ENCODE peak calls at places on chromosomes 16 and 17, in nine cellular contexts. One of them, this sample, is unnamed.

GRCh38 chr17:42886283-42887176 is 14.1 kb upstream of the G6PC1 start:
- DNase-seq in prostate gland: no peak
- DNase-seq in amniotic stem cell: no peak
- DNase-seq in T-helper 1 cell: no peak
- DNase-seq in BJ: no peak
- DNase-seq in hypothalamus: no peak
- DNase-seq in activated T-cell treated with anti-CD3 and anti-CD28 coated beads, Interleukin-2, amount 50 U/mL, for 72 hours: no peak
- DNase-seq in amygdala: no peak
- DNase-seq in stimulated activated CD4-positive, alpha-beta T cell treated with anti-CD3 and anti-CD28 coated beads, Interleukin-2, amount 100 ng/mL, for 48 hours: no peak
- DNase-seq in this sample: no peak

GRCh38 chr17:77769762-77770161 is 188.7 kb upstream of the TNRC6C start:
- DNase-seq in prostate gland: no peak
- DNase-seq in amniotic stem cell: no peak
- DNase-seq in T-helper 1 cell: no peak
- DNase-seq in BJ: no peak
- DNase-seq in hypothalamus: no peak
- DNase-seq in activated T-cell treated with anti-CD3 and anti-CD28 coated beads, Interleukin-2, amount 50 U/mL, for 72 hours: no peak
- DNase-seq in amygdala: no peak
- DNase-seq in stimulated activated CD4-positive, alpha-beta T cell treated with anti-CD3 and anti-CD28 coated beads, Interleukin-2, amount 100 ng/mL, for 48 hours: no peak
- DNase-seq in this sample: no peak

GRCh38 chr17:59311051-59311468 is 20.4 kb upstream of the YPEL2 start:
- DNase-seq in prostate gland: peak; percentile 44
- DNase-seq in amniotic stem cell: peak; percentile 22
- DNase-seq in T-helper 1 cell: no peak
- DNase-seq in BJ: no peak
- DNase-seq in hypothalamus: no peak
- DNase-seq in activated T-cell treated with anti-CD3 and anti-CD28 coated beads, Interleukin-2, amount 50 U/mL, for 72 hours: peak; percentile 41
- DNase-seq in amygdala: no peak
- DNase-seq in stimulated activated CD4-positive, alpha-beta T cell treated with anti-CD3 and anti-CD28 coated beads, Interleukin-2, amount 100 ng/mL, for 48 hours: peak; percentile 28
- DNase-seq in this sample: no peak

GRCh38 chr16:89341697-89342694 is 124.5 kb downstream of the ZNF778 start:
- DNase-seq in prostate gland: no peak
- DNase-seq in amniotic stem cell: no peak
- DNase-seq in T-helper 1 cell: no peak
- DNase-seq in BJ: no peak
- DNase-seq in hypothalamus: no peak
- DNase-seq in activated T-cell treated with anti-CD3 and anti-CD28 coated beads, Interleukin-2, amount 50 U/mL, for 72 hours: no peak
- DNase-seq in amygdala: no peak
- DNase-seq in stimulated activated CD4-positive, alpha-beta T cell treated with anti-CD3 and anti-CD28 coated beads, Interleukin-2, amount 100 ng/mL, for 48 hours: no peak
- DNase-seq in this sample: no peak

GRCh38 chr16:78727536-78727935 is 628.1 kb downstream of the WWOX start:
- DNase-seq in prostate gland: no peak
- DNase-seq in amniotic stem cell: no peak
- DNase-seq in T-helper 1 cell: no peak
- DNase-seq in BJ: no peak
- DNase-seq in hypothalamus: no peak
- DNase-seq in activated T-cell treated with anti-CD3 and anti-CD28 coated beads, Interleukin-2, amount 50 U/mL, for 72 hours: no peak
- DNase-seq in amygdala: no peak
- DNase-seq in stimulated activated CD4-positive, alpha-beta T cell treated with anti-CD3 and anti-CD28 coated beads, Interleukin-2, amount 100 ng/mL, for 48 hours: no peak
- DNase-seq in this sample: no peak

GRCh38 chr16:50309527-50310307 is 43.4 kb downstream of the ADCY7 start:
- DNase-seq in prostate gland: no peak
- DNase-seq in amniotic stem cell: no peak
- DNase-seq in T-helper 1 cell: no peak
- DNase-seq in BJ: no peak
- DNase-seq in hypothalamus: no peak
- DNase-seq in activated T-cell treated with anti-CD3 and anti-CD28 coated beads, Interleukin-2, amount 50 U/mL, for 72 hours: no peak
- DNase-seq in amygdala: no peak
- DNase-seq in stimulated activated CD4-positive, alpha-beta T cell treated with anti-CD3 and anti-CD28 coated beads, Interleukin-2, amount 100 ng/mL, for 48 hours: no peak
- DNase-seq in this sample: no peak

GRCh38 chr16:49020436-49020835 is 261.2 kb downstream of the CBLN1 start:
- DNase-seq in prostate gland: no peak
- DNase-seq in amniotic stem cell: no peak
- DNase-seq in T-helper 1 cell: no peak
- DNase-seq in BJ: no peak
- DNase-seq in hypothalamus: no peak
- DNase-seq in activated T-cell treated with anti-CD3 and anti-CD28 coated beads, Interleukin-2, amount 50 U/mL, for 72 hours: no peak
- DNase-seq in amygdala: no peak
- DNase-seq in stimulated activated CD4-positive, alpha-beta T cell treated with anti-CD3 and anti-CD28 coated beads, Interleukin-2, amount 100 ng/mL, for 48 hours: no peak
- DNase-seq in this sample: no peak

GRCh38 chr17:59345476-59345875 is 14.0 kb downstream of the YPEL2 start:
- DNase-seq in prostate gland: no peak
- DNase-seq in amniotic stem cell: no peak
- DNase-seq in T-helper 1 cell: no peak
- DNase-seq in BJ: no peak
- DNase-seq in hypothalamus: no peak
- DNase-seq in activated T-cell treated with anti-CD3 and anti-CD28 coated beads, Interleukin-2, amount 50 U/mL, for 72 hours: no peak
- DNase-seq in amygdala: no peak
- DNase-seq in stimulated activated CD4-positive, alpha-beta T cell treated with anti-CD3 and anti-CD28 coated beads, Interleukin-2, amount 100 ng/mL, for 48 hours: no peak
- DNase-seq in this sample: no peak

GRCh38 chr17:57256708-57257112 is 387 bp downstream of the MSI2 start:
- DNase-seq in prostate gland: peak; percentile 31
- DNase-seq in amniotic stem cell: no peak
- DNase-seq in T-helper 1 cell: peak; percentile 42
- DNase-seq in BJ: no peak
- DNase-seq in hypothalamus: no peak
- DNase-seq in activated T-cell treated with anti-CD3 and anti-CD28 coated beads, Interleukin-2, amount 50 U/mL, for 72 hours: no peak
- DNase-seq in amygdala: no peak
- DNase-seq in stimulated activated CD4-positive, alpha-beta T cell treated with anti-CD3 and anti-CD28 coated beads, Interleukin-2, amount 100 ng/mL, for 48 hours: no peak
- DNase-seq in this sample: no peak

GRCh38 chr16:65294154-65294553 is 172.3 kb upstream of the CDH11 start:
- DNase-seq in prostate gland: no peak
- DNase-seq in amniotic stem cell: no peak
- DNase-seq in T-helper 1 cell: no peak
- DNase-seq in BJ: no peak
- DNase-seq in hypothalamus: no peak
- DNase-seq in activated T-cell treated with anti-CD3 and anti-CD28 coated beads, Interleukin-2, amount 50 U/mL, for 72 hours: no peak
- DNase-seq in amygdala: no peak
- DNase-seq in stimulated activated CD4-positive, alpha-beta T cell treated with anti-CD3 and anti-CD28 coated beads, Interleukin-2, amount 100 ng/mL, for 48 hours: no peak
- DNase-seq in this sample: no peak

GRCh38 chr16:87323727-87324410 is 6.7 kb upstream of the C16orf95 start:
- DNase-seq in prostate gland: no peak
- DNase-seq in amniotic stem cell: no peak
- DNase-seq in T-helper 1 cell: no peak
- DNase-seq in BJ: no peak
- DNase-seq in hypothalamus: no peak
- DNase-seq in activated T-cell treated with anti-CD3 and anti-CD28 coated beads, Interleukin-2, amount 50 U/mL, for 72 hours: no peak
- DNase-seq in amygdala: no peak
- DNase-seq in stimulated activated CD4-positive, alpha-beta T cell treated with anti-CD3 and anti-CD28 coated beads, Interleukin-2, amount 100 ng/mL, for 48 hours: no peak
- DNase-seq in this sample: no peak

GRCh38 chr17:7839890-7840260 is 5.9 kb downstream of the KDM6B start:
- DNase-seq in prostate gland: no peak
- DNase-seq in amniotic stem cell: no peak
- DNase-seq in T-helper 1 cell: no peak
- DNase-seq in BJ: no peak
- DNase-seq in hypothalamus: no peak
- DNase-seq in activated T-cell treated with anti-CD3 and anti-CD28 coated beads, Interleukin-2, amount 50 U/mL, for 72 hours: peak; percentile 59
- DNase-seq in amygdala: no peak
- DNase-seq in stimulated activated CD4-positive, alpha-beta T cell treated with anti-CD3 and anti-CD28 coated beads, Interleukin-2, amount 100 ng/mL, for 48 hours: no peak
- DNase-seq in this sample: no peak

GRCh38 chr16:85981826-85982562 is 83.0 kb downstream of the IRF8 start:
- DNase-seq in prostate gland: no peak
- DNase-seq in amniotic stem cell: no peak
- DNase-seq in T-helper 1 cell: no peak
- DNase-seq in BJ: no peak
- DNase-seq in hypothalamus: no peak
- DNase-seq in activated T-cell treated with anti-CD3 and anti-CD28 coated beads, Interleukin-2, amount 50 U/mL, for 72 hours: no peak
- DNase-seq in amygdala: no peak
- DNase-seq in stimulated activated CD4-positive, alpha-beta T cell treated with anti-CD3 and anti-CD28 coated beads, Interleukin-2, amount 100 ng/mL, for 48 hours: no peak
- DNase-seq in this sample: no peak

GRCh38 chr17:10130733-10131132 is 67.7 kb downstream of the GAS7 start:
- DNase-seq in prostate gland: no peak
- DNase-seq in amniotic stem cell: no peak
- DNase-seq in T-helper 1 cell: no peak
- DNase-seq in BJ: no peak
- DNase-seq in hypothalamus: no peak
- DNase-seq in activated T-cell treated with anti-CD3 and anti-CD28 coated beads, Interleukin-2, amount 50 U/mL, for 72 hours: no peak
- DNase-seq in amygdala: no peak
- DNase-seq in stimulated activated CD4-positive, alpha-beta T cell treated with anti-CD3 and anti-CD28 coated beads, Interleukin-2, amount 100 ng/mL, for 48 hours: no peak
- DNase-seq in this sample: no peak

GRCh38 chr17:57454729-57455062 is 198.4 kb downstream of the MSI2 start:
- DNase-seq in prostate gland: no peak
- DNase-seq in amniotic stem cell: no peak
- DNase-seq in T-helper 1 cell: no peak
- DNase-seq in BJ: no peak
- DNase-seq in hypothalamus: no peak
- DNase-seq in activated T-cell treated with anti-CD3 and anti-CD28 coated beads, Interleukin-2, amount 50 U/mL, for 72 hours: no peak
- DNase-seq in amygdala: no peak
- DNase-seq in stimulated activated CD4-positive, alpha-beta T cell treated with anti-CD3 and anti-CD28 coated beads, Interleukin-2, amount 100 ng/mL, for 48 hours: no peak
- DNase-seq in this sample: no peak

GRCh38 chr17:7843536-7844291 is 9.7 kb downstream of the KDM6B start:
- DNase-seq in prostate gland: peak; percentile 77
- DNase-seq in amniotic stem cell: peak; percentile 60
- DNase-seq in T-helper 1 cell: peak; percentile 92
- DNase-seq in BJ: no peak
- DNase-seq in hypothalamus: peak; percentile 58
- DNase-seq in activated T-cell treated with anti-CD3 and anti-CD28 coated beads, Interleukin-2, amount 50 U/mL, for 72 hours: peak; percentile 88
- DNase-seq in amygdala: no peak
- DNase-seq in stimulated activated CD4-positive, alpha-beta T cell treated with anti-CD3 and anti-CD28 coated beads, Interleukin-2, amount 100 ng/mL, for 48 hours: peak; percentile 77
- DNase-seq in this sample: peak; percentile 57

GRCh38 chr16:79862601-79863000 is 262.1 kb upstream of the MAF start:
- DNase-seq in prostate gland: no peak
- DNase-seq in amniotic stem cell: no peak
- DNase-seq in T-helper 1 cell: no peak
- DNase-seq in BJ: no peak
- DNase-seq in hypothalamus: no peak
- DNase-seq in activated T-cell treated with anti-CD3 and anti-CD28 coated beads, Interleukin-2, amount 50 U/mL, for 72 hours: no peak
- DNase-seq in amygdala: no peak
- DNase-seq in stimulated activated CD4-positive, alpha-beta T cell treated with anti-CD3 and anti-CD28 coated beads, Interleukin-2, amount 100 ng/mL, for 48 hours: no peak
- DNase-seq in this sample: no peak

GRCh38 chr16:85361441-85362118 is 249.3 kb upstream of the CIBAR2 start:
- DNase-seq in prostate gland: no peak
- DNase-seq in amniotic stem cell: no peak
- DNase-seq in T-helper 1 cell: no peak
- DNase-seq in BJ: no peak
- DNase-seq in hypothalamus: no peak
- DNase-seq in activated T-cell treated with anti-CD3 and anti-CD28 coated beads, Interleukin-2, amount 50 U/mL, for 72 hours: no peak
- DNase-seq in amygdala: no peak
- DNase-seq in stimulated activated CD4-positive, alpha-beta T cell treated with anti-CD3 and anti-CD28 coated beads, Interleukin-2, amount 100 ng/mL, for 48 hours: no peak
- DNase-seq in this sample: no peak

GRCh38 chr16:84360170-84360569 is 8.2 kb upstream of the ATP2C2 start:
- DNase-seq in prostate gland: no peak
- DNase-seq in amniotic stem cell: no peak
- DNase-seq in T-helper 1 cell: no peak
- DNase-seq in BJ: no peak
- DNase-seq in hypothalamus: no peak
- DNase-seq in activated T-cell treated with anti-CD3 and anti-CD28 coated beads, Interleukin-2, amount 50 U/mL, for 72 hours: peak; percentile 62
- DNase-seq in amygdala: no peak
- DNase-seq in stimulated activated CD4-positive, alpha-beta T cell treated with anti-CD3 and anti-CD28 coated beads, Interleukin-2, amount 100 ng/mL, for 48 hours: no peak
- DNase-seq in this sample: no peak

GRCh38 chr16:84414789-84415326 is 46.5 kb downstream of the ATP2C2 start:
- DNase-seq in prostate gland: no peak
- DNase-seq in amniotic stem cell: no peak
- DNase-seq in T-helper 1 cell: no peak
- DNase-seq in BJ: no peak
- DNase-seq in hypothalamus: no peak
- DNase-seq in activated T-cell treated with anti-CD3 and anti-CD28 coated beads, Interleukin-2, amount 50 U/mL, for 72 hours: no peak
- DNase-seq in amygdala: no peak
- DNase-seq in stimulated activated CD4-positive, alpha-beta T cell treated with anti-CD3 and anti-CD28 coated beads, Interleukin-2, amount 100 ng/mL, for 48 hours: no peak
- DNase-seq in this sample: no peak

GRCh38 chr17:47693667-47694017 is 319 bp upstream of the TBKBP1 start:
- DNase-seq in prostate gland: peak; percentile 19
- DNase-seq in amniotic stem cell: no peak
- DNase-seq in T-helper 1 cell: no peak
- DNase-seq in BJ: no peak
- DNase-seq in hypothalamus: no peak
- DNase-seq in activated T-cell treated with anti-CD3 and anti-CD28 coated beads, Interleukin-2, amount 50 U/mL, for 72 hours: no peak
- DNase-seq in amygdala: no peak
- DNase-seq in stimulated activated CD4-positive, alpha-beta T cell treated with anti-CD3 and anti-CD28 coated beads, Interleukin-2, amount 100 ng/mL, for 48 hours: no peak
- DNase-seq in this sample: no peak

GRCh38 chr16:65842067-65842466 is 524.4 kb upstream of the CDH5 start:
- DNase-seq in prostate gland: no peak
- DNase-seq in amniotic stem cell: no peak
- DNase-seq in T-helper 1 cell: no peak
- DNase-seq in BJ: no peak
- DNase-seq in hypothalamus: no peak
- DNase-seq in activated T-cell treated with anti-CD3 and anti-CD28 coated beads, Interleukin-2, amount 50 U/mL, for 72 hours: no peak
- DNase-seq in amygdala: no peak
- DNase-seq in stimulated activated CD4-positive, alpha-beta T cell treated with anti-CD3 and anti-CD28 coated beads, Interleukin-2, amount 100 ng/mL, for 48 hours: no peak
- DNase-seq in this sample: no peak

GRCh38 chr16:89049484-89050118 is 44.1 kb upstream of the ACSF3 start:
- DNase-seq in prostate gland: no peak
- DNase-seq in amniotic stem cell: no peak
- DNase-seq in T-helper 1 cell: no peak
- DNase-seq in BJ: no peak
- DNase-seq in hypothalamus: no peak
- DNase-seq in activated T-cell treated with anti-CD3 and anti-CD28 coated beads, Interleukin-2, amount 50 U/mL, for 72 hours: no peak
- DNase-seq in amygdala: no peak
- DNase-seq in stimulated activated CD4-positive, alpha-beta T cell treated with anti-CD3 and anti-CD28 coated beads, Interleukin-2, amount 100 ng/mL, for 48 hours: no peak
- DNase-seq in this sample: no peak

GRCh38 chr17:64217249-64217652 is 45.8 kb downstream of the TEX2 start:
- DNase-seq in prostate gland: no peak
- DNase-seq in amniotic stem cell: no peak
- DNase-seq in T-helper 1 cell: no peak
- DNase-seq in BJ: no peak
- DNase-seq in hypothalamus: no peak
- DNase-seq in activated T-cell treated with anti-CD3 and anti-CD28 coated beads, Interleukin-2, amount 50 U/mL, for 72 hours: no peak
- DNase-seq in amygdala: no peak
- DNase-seq in stimulated activated CD4-positive, alpha-beta T cell treated with anti-CD3 and anti-CD28 coated beads, Interleukin-2, amount 100 ng/mL, for 48 hours: no peak
- DNase-seq in this sample: no peak

GRCh38 chr16:8568231-8568617 is 22.1 kb downstream of the TMEM114 start:
- DNase-seq in prostate gland: no peak
- DNase-seq in amniotic stem cell: no peak
- DNase-seq in T-helper 1 cell: no peak
- DNase-seq in BJ: no peak
- DNase-seq in hypothalamus: no peak
- DNase-seq in activated T-cell treated with anti-CD3 and anti-CD28 coated beads, Interleukin-2, amount 50 U/mL, for 72 hours: no peak
- DNase-seq in amygdala: no peak
- DNase-seq in stimulated activated CD4-positive, alpha-beta T cell treated with anti-CD3 and anti-CD28 coated beads, Interleukin-2, amount 100 ng/mL, for 48 hours: no peak
- DNase-seq in this sample: no peak

GRCh38 chr17:7932949-7933348 is 943 bp downstream of the CNTROB start:
- DNase-seq in prostate gland: no peak
- DNase-seq in amniotic stem cell: no peak
- DNase-seq in T-helper 1 cell: no peak
- DNase-seq in BJ: no peak
- DNase-seq in hypothalamus: no peak
- DNase-seq in activated T-cell treated with anti-CD3 and anti-CD28 coated beads, Interleukin-2, amount 50 U/mL, for 72 hours: peak; percentile 54
- DNase-seq in amygdala: no peak
- DNase-seq in stimulated activated CD4-positive, alpha-beta T cell treated with anti-CD3 and anti-CD28 coated beads, Interleukin-2, amount 100 ng/mL, for 48 hours: no peak
- DNase-seq in this sample: no peak

GRCh38 chr17:55741353-55741700 is 9.5 kb upstream of the PCTP start:
- DNase-seq in prostate gland: no peak
- DNase-seq in amniotic stem cell: no peak
- DNase-seq in T-helper 1 cell: no peak
- DNase-seq in BJ: no peak
- DNase-seq in hypothalamus: no peak
- DNase-seq in activated T-cell treated with anti-CD3 and anti-CD28 coated beads, Interleukin-2, amount 50 U/mL, for 72 hours: no peak
- DNase-seq in amygdala: no peak
- DNase-seq in stimulated activated CD4-positive, alpha-beta T cell treated with anti-CD3 and anti-CD28 coated beads, Interleukin-2, amount 100 ng/mL, for 48 hours: no peak
- DNase-seq in this sample: no peak

GRCh38 chr16:49491736-49492089 is 118.1 kb downstream of the C16orf78 start:
- DNase-seq in prostate gland: peak; percentile 59
- DNase-seq in amniotic stem cell: no peak
- DNase-seq in T-helper 1 cell: no peak
- DNase-seq in BJ: no peak
- DNase-seq in hypothalamus: no peak
- DNase-seq in activated T-cell treated with anti-CD3 and anti-CD28 coated beads, Interleukin-2, amount 50 U/mL, for 72 hours: no peak
- DNase-seq in amygdala: no peak
- DNase-seq in stimulated activated CD4-positive, alpha-beta T cell treated with anti-CD3 and anti-CD28 coated beads, Interleukin-2, amount 100 ng/mL, for 48 hours: no peak
- DNase-seq in this sample: no peak

GRCh38 chr16:72434159-72434558 is 262.2 kb upstream of the PMFBP1 start:
- DNase-seq in prostate gland: no peak
- DNase-seq in amniotic stem cell: no peak
- DNase-seq in T-helper 1 cell: no peak
- DNase-seq in BJ: no peak
- DNase-seq in hypothalamus: no peak
- DNase-seq in activated T-cell treated with anti-CD3 and anti-CD28 coated beads, Interleukin-2, amount 50 U/mL, for 72 hours: no peak
- DNase-seq in amygdala: no peak
- DNase-seq in stimulated activated CD4-positive, alpha-beta T cell treated with anti-CD3 and anti-CD28 coated beads, Interleukin-2, amount 100 ng/mL, for 48 hours: no peak
- DNase-seq in this sample: no peak

GRCh38 chr17:39082482-39082881 is 69.0 kb downstream of the PLXDC1 start:
- DNase-seq in prostate gland: no peak
- DNase-seq in amniotic stem cell: no peak
- DNase-seq in T-helper 1 cell: no peak
- DNase-seq in BJ: no peak
- DNase-seq in hypothalamus: no peak
- DNase-seq in activated T-cell treated with anti-CD3 and anti-CD28 coated beads, Interleukin-2, amount 50 U/mL, for 72 hours: no peak
- DNase-seq in amygdala: no peak
- DNase-seq in stimulated activated CD4-positive, alpha-beta T cell treated with anti-CD3 and anti-CD28 coated beads, Interleukin-2, amount 100 ng/mL, for 48 hours: no peak
- DNase-seq in this sample: no peak

GRCh38 chr16:15983898-15984297 is 34.5 kb downstream of the ABCC1 start:
- DNase-seq in prostate gland: no peak
- DNase-seq in amniotic stem cell: no peak
- DNase-seq in T-helper 1 cell: no peak
- DNase-seq in BJ: no peak
- DNase-seq in hypothalamus: no peak
- DNase-seq in activated T-cell treated with anti-CD3 and anti-CD28 coated beads, Interleukin-2, amount 50 U/mL, for 72 hours: no peak
- DNase-seq in amygdala: no peak
- DNase-seq in stimulated activated CD4-positive, alpha-beta T cell treated with anti-CD3 and anti-CD28 coated beads, Interleukin-2, amount 100 ng/mL, for 48 hours: no peak
- DNase-seq in this sample: no peak

This sample was measured in AG04450.